ENCODE peak calls at places on chromosomes 12 and 14, in eight cellular contexts. X, B, K, Y, T, G, A and Z are unnamed samples.

GRCh38 chr12:89468648-89469326 is 55.8 kb downstream of the GALNT4 start:
- DNase-seq in X (no peak), K (no peak), G (no peak), Y (no peak), T (no peak), B (no peak), A (no peak), Z (no peak)

GRCh38 chr14:100317897-100318808 is 5.0 kb upstream of the SLC25A47 start:
- DNase-seq in K (peak; percentile 35), G (peak; percentile 84), B (peak; percentile 43), T (peak; percentile 76), Y (peak; percentile 94), X (no peak), A (peak; percentile 26), Z (peak; percentile 96)

GRCh38 chr12:50400104-50400637 is 514 bp upstream of the LARP4 start:
- DNase-seq in K (no peak), G (no peak), X (peak; percentile 39), B (no peak), A (no peak), T (no peak), Y (no peak), Z (no peak)

GRCh38 chr12:51307655-51308593 is 16.1 kb downstream of the BIN2 start:
- DNase-seq in X (peak; percentile 94), Y (no peak), B (peak; percentile 76), A (peak; percentile 87), K (peak; percentile 77), T (no peak), G (no peak), Z (no peak)

GRCh38 chr12:69779928-69780327 is 41.3 kb downstream of the RAB3IP start:
- DNase-seq in X (peak; percentile 79), B (peak; percentile 5), G (no peak), A (peak; percentile 10), Y (no peak), K (peak; percentile 56), T (no peak), Z (peak; percentile 69)

GRCh38 chr12:50986961-50987737 is 34.8 kb downstream of the HIGD1C start:
- DNase-seq in T (no peak), X (peak; percentile 64), Y (no peak), B (peak; percentile 85), G (no peak), K (peak; percentile 48), A (peak; percentile 72), Z (peak; percentile 48)

GRCh38 chr14:77305696-77306095 is 15.0 kb downstream of the POMT2 start:
- DNase-seq in T (no peak), K (no peak), G (no peak), Y (no peak), X (no peak), A (no peak), B (no peak), Z (no peak)

GRCh38 chr14:98956181-98956580 is 315.8 kb downstream of the BCL11B start:
- DNase-seq in T (no peak), X (no peak), B (no peak), G (no peak), K (no peak), Y (no peak), A (no peak), Z (peak; percentile 9)

GRCh38 chr12:33547084-33547483 is 107.5 kb upstream of the SYT10 start:
- DNase-seq in G (no peak), T (no peak), K (no peak), X (no peak), Y (no peak), B (no peak), A (no peak), Z (no peak)

GRCh38 chr14:24874514-24875202 is 175.3 kb downstream of the STXBP6 start:
- DNase-seq in A (no peak), G (no peak), K (no peak), X (no peak), Y (no peak), B (no peak), T (no peak), Z (no peak)

GRCh38 chr12:88638388-88638787 is 58.1 kb upstream of the KITLG start:
- DNase-seq in K (no peak), T (no peak), B (no peak), Y (no peak), G (no peak), A (peak; percentile 26), X (no peak), Z (peak; percentile 4)

GRCh38 chr12:65881348-65881961 is 57.2 kb downstream of the HMGA2 start:
- DNase-seq in B (peak; percentile 81), G (peak; percentile 70), T (no peak), X (no peak), Y (no peak), K (no peak), A (peak; percentile 75), Z (peak; percentile 63)

GRCh38 chr12:53212931-53213330 is 5.9 kb upstream of the ITGB7 start:
- DNase-seq in T (no peak), K (no peak), X (no peak), Y (peak; percentile 71), B (no peak), G (no peak), A (no peak), Z (no peak)

GRCh38 chr12:14185441-14186192 is 179.9 kb upstream of the ATF7IP start:
- DNase-seq in G (no peak), Y (no peak), B (peak; percentile 75), X (peak; percentile 63), A (peak; percentile 38), T (no peak), K (peak; percentile 41), Z (peak; percentile 38)

GRCh38 chr14:54881235-54881760 is 21.3 kb downstream of the GCH1 start:
- DNase-seq in K (peak; percentile 79), A (peak; percentile 46), G (no peak), B (no peak), X (no peak), T (no peak), Y (no peak), Z (no peak)

GRCh38 chr14:54882521-54882920 is 20.1 kb downstream of the GCH1 start:
- DNase-seq in B (no peak), K (no peak), T (no peak), X (no peak), G (no peak), Y (no peak), A (no peak), Z (no peak)

GRCh38 chr14:54877015-54877702 is 25.5 kb downstream of the GCH1 start:
- DNase-seq in X (no peak), T (no peak), G (no peak), Y (no peak), A (peak; percentile 10), K (no peak), B (no peak), Z (no peak)

GRCh38 chr14:54877703-54878021 is 25.0 kb downstream of the GCH1 start:
- DNase-seq in T (no peak), B (no peak), X (no peak), Y (no peak), G (no peak), A (no peak), K (no peak), Z (no peak)

DNA sequence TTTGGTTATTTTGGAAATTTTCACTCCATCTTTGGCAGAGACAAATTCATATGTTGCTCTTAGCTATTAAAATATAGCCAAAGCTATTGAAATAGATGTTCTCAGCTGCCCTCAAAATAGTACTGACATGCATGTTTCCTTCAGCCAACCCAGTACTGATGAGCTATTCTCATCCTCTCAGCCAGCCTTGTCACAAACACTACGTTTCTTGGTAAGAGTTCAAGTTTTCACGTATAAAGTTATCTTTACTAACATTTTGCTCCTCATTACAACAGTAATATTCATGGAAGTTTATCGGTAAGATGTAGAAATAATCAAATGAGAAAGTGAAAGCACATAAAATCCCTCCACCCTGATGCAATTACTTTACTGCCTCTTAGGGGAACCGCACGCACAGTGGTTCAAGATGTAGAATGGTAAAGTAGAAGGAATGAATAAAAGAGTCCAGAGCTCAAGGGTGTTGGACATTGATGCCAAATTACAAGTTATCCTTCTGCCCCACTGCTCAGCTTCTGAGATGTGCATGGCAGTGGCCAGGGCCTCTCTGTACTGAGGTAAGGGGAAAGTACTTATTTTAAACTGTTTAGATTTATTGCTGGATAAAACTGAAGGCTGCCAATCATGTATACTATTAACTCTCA is 20.7 kb downstream of the GCH1 start:
- DNase-seq in X (no peak), K (no peak), T (no peak), B (peak; percentile 40), G (no peak), Y (no peak), A (peak; percentile 35), Z (no peak)
- H3K4me3 ChIP-seq in X (no peak overlapping the region), K (peak overlapping the region; percentile 45), T (peak overlapping the region; percentile 48), B (peak overlapping the region; percentile 80), G (peak overlapping the region; percentile 47), Y (peak overlapping the region; percentile 92), A (peak overlapping the region; percentile 48), Z (no peak overlapping the region)

GRCh38 chr12:120145164-120145563 is 28.6 kb upstream of the RAB35 start:
- DNase-seq in A (no peak), X (no peak), G (no peak), T (no peak), Y (no peak), B (no peak), K (no peak), Z (no peak)
- H3K36me3 ChIP-seq in A (peaks cover 85% of the 10 kb centered on the region), X (peaks cover 91% of the 10 kb centered on the region), G (peaks cover 100% of the 10 kb centered on the region), T (peaks cover 76% of the 10 kb centered on the region), Y (peaks cover 35% of the 10 kb centered on the region), B (peaks cover 99% of the 10 kb centered on the region), K (peaks cover 92% of the 10 kb centered on the region), Z (peaks cover 69% of the 10 kb centered on the region)

GRCh38 chr12:130715996-130716917 is at the start of gene RIMBP2:
- DNase-seq in B (peak; percentile 41), T (no peak), K (peak; percentile 28), X (no peak), A (peak; percentile 1), Y (no peak), G (no peak), Z (peak; percentile 73)
- H3K4me3 ChIP-seq in B (no peak within 1 kb of the TSS), T (no peak within 1 kb of the TSS), K (no peak within 1 kb of the TSS), X (no peak within 1 kb of the TSS), A (no peak within 1 kb of the TSS), Y (no peak within 1 kb of the TSS), G (peak within 1 kb of the TSS; percentile 5), Z (peak within 1 kb of the TSS; percentile 60)

GRCh38 chr14:64500088-64500487 is 3.5 kb downstream of the ZBTB25 start:
- DNase-seq in K (no peak), B (peak; percentile 65), G (no peak), Y (no peak), X (no peak), T (no peak), A (no peak), Z (no peak)

GRCh38 chr14:64501326-64502171 is 2.1 kb downstream of the ZBTB25 start:
- DNase-seq in X (peak; percentile 72), Y (no peak), B (peak; percentile 65), G (peak; percentile 89), K (peak; percentile 22), A (peak; percentile 38), T (no peak), Z (no peak)

GRCh38 chr14:64493455-64493854 is 10.2 kb downstream of the ZBTB25 start:
- DNase-seq in B (no peak), T (no peak), Y (no peak), K (no peak), A (no peak), G (no peak), X (no peak), Z (no peak)

GRCh38 chr14:64495252-64495651 is 8.4 kb downstream of the ZBTB25 start:
- DNase-seq in X (no peak), B (no peak), A (no peak), T (no peak), Y (no peak), K (no peak), G (no peak), Z (no peak)

DNA sequence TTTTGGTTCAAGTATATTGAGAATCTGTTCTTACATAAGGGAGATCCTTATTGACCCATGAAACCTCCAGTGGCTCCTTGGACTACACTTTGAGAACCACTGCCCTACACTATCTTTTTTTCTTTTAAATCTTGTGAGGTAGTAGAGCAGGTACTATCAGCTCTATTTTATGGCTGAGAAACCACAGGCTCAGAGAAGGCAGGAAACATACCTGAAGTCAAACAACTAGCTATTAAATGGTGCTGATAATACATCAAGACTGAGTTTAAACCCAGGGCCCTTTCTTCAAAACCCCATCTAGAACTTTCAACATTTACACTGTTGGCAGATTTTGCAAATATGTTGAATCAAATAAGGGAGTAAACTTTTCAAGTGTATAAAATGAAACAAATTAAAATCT is 6.9 kb downstream of the ZBTB25 start:
- DNase-seq in A (no peak), G (no peak), T (no peak), K (no peak), X (no peak), Y (no peak), B (no peak), Z (no peak)
- H3K36me3 ChIP-seq in A (no peaks in the 10 kb centered on the region), G (peaks cover 21% of the 10 kb centered on the region), T (peaks cover 11% of the 10 kb centered on the region), K (no peaks in the 10 kb centered on the region), X (peaks cover 11% of the 10 kb centered on the region), Y (peaks cover 4% of the 10 kb centered on the region), B (peaks cover 24% of the 10 kb centered on the region), Z (peaks cover 1% of the 10 kb centered on the region)